ENCODE peak calls at places on chromosomes 1 and 21, in nine cellular contexts. J, O, D, I, N, Y, C, S and F are unnamed samples.

GRCh38 chr1:207810173-207810572 is 58.3 kb downstream of the CD46 start:
- DNase-seq in S (no peak), N (no peak), Y (no peak), C (no peak), O (no peak), J (no peak), I (no peak), D (peak), F (no peak)

GRCh38 chr1:78553859-78554258 is 63.1 kb downstream of the PTGFR start:
- DNase-seq in J (no peak), D (peak), I (no peak), Y (no peak), N (peak), C (no peak), O (no peak), S (peak), F (peak)

GRCh38 chr1:225424562-225425210 is 3.2 kb downstream of the LBR start:
- DNase-seq in C (no peak), S (no peak), Y (no peak), I (no peak), D (peak), N (no peak), J (no peak), O (no peak), F (no peak)

GRCh38 chr1:942864-943533 is 16.1 kb downstream of the NOC2L start:
- DNase-seq in C (no peak), D (no peak), S (no peak), J (no peak), O (no peak), N (no peak), I (no peak), Y (no peak), F (no peak)

GRCh38 chr1:19424651-19425570 is 60.4 kb downstream of the CAPZB start:
- DNase-seq in J (no peak), N (no peak), C (no peak), O (no peak), S (no peak), D (no peak), Y (no peak), I (no peak), F (no peak)

GRCh38 chr1:11059990-11060948 is at the start of gene SRM:
- DNase-seq in J (peak), S (peak), D (peak), N (peak), C (peak), Y (peak), O (peak), I (peak), F (peak)

GRCh38 chr1:41240806-41241747 is 1.0 kb downstream of the SCMH1 start:
- DNase-seq in O (peak), Y (peak), C (peak), D (peak), I (peak), N (peak), S (peak), J (peak), F (peak)

GRCh38 chr1:28594661-28595411 is 2.8 kb downstream of the RAB42 start:
- DNase-seq in D (peak), O (no peak), J (no peak), C (no peak), I (no peak), Y (no peak), N (no peak), S (no peak), F (no peak)

GRCh38 chr1:20223659-20224058 is 37.3 kb upstream of the PLA2G2C start:
- DNase-seq in J (no peak), D (no peak), Y (no peak), N (no peak), O (no peak), S (no peak), C (no peak), I (no peak), F (no peak)

GRCh38 chr21:29378814-29379213 is 80.1 kb downstream of the BACH1 start:
- DNase-seq in O (no peak), S (no peak), Y (peak), D (no peak), J (no peak), N (no peak), C (no peak), I (no peak), F (no peak)

GRCh38 chr1:11944358-11944981 is 10.0 kb downstream of the PLOD1 start:
- DNase-seq in D (no peak), I (no peak), J (peak), Y (no peak), N (no peak), S (no peak), C (no peak), O (peak), F (no peak)

GRCh38 chr1:8031176-8031785 is 5.2 kb upstream of the ERRFI1 start:
- DNase-seq in O (peak), C (no peak), S (peak), D (peak), J (peak), N (peak), I (no peak), Y (peak), F (peak)

GRCh38 chr1:71561729-71562128 is 480.9 kb upstream of the ZRANB2 start:
- DNase-seq in S (no peak), N (no peak), D (peak), O (no peak), I (no peak), C (no peak), Y (no peak), J (no peak), F (no peak)

GRCh38 chr1:29382851-29383588 is 146.7 kb downstream of the PTPRU start:
- DNase-seq in I (no peak), S (no peak), C (no peak), N (peak), Y (no peak), O (no peak), D (no peak), J (no peak), F (no peak)

GRCh38 chr1:22379566-22379965 is 72.1 kb upstream of the ZBTB40 start:
- DNase-seq in J (no peak), Y (no peak), D (no peak), S (no peak), I (no peak), O (no peak), N (no peak), C (no peak), F (no peak)

GRCh38 chr1:16117936-16118335 is 37.9 kb downstream of the EPHA2 start:
- DNase-seq in D (no peak), S (no peak), O (no peak), J (no peak), C (no peak), I (no peak), N (no peak), Y (no peak), F (no peak)

GRCh38 chr1:49016030-49016991 is 239.6 kb upstream of the BEND5 start:
- DNase-seq in Y (no peak), D (no peak), C (no peak), J (peak), O (no peak), I (no peak), N (no peak), S (no peak), F (no peak)

GRCh38 chr1:32042330-32042729 is 28.7 kb downstream of the KHDRBS1 start:
- DNase-seq in C (no peak), S (no peak), D (no peak), O (no peak), I (no peak), N (no peak), Y (no peak), J (no peak), F (no peak)

GRCh38 chr1:146012703-146013565 is 8.6 kb downstream of the HJV start:
- DNase-seq in D (peak), I (peak), S (peak), J (peak), N (peak), O (peak), C (peak), Y (peak), F (peak)